ENCODE peak calls at places on chromosomes 2 and 18, in five cellular contexts. N is A549, S is H1, M is K562, X is GM12878. R is an unnamed sample.

GRCh38 chr2:5368263-5368662 is 323.9 kb upstream of the SOX11 start:
- DNase-seq in N (no peak), S (no peak), M (no peak), X (no peak), R (no peak)

GRCh38 chr2:83650897-83651296 is 808.2 kb downstream of the SUCLG1 start:
- DNase-seq in N (no peak), S (no peak), M (no peak), X (no peak), R (no peak)

GRCh38 chr2:43531251-43531650 is 64.6 kb downstream of the THADA start:
- DNase-seq in N (no peak), S (no peak), M (no peak), X (no peak), R (no peak)

GRCh38 chr2:101253013-101253712 is 477 bp downstream of the CNOT11 start:
- DNase-seq in N (peak), S (no peak), M (peak), X (no peak), R (no peak)

GRCh38 chr2:237154894-237155851 is 69.5 kb downstream of the COPS8 start:
- DNase-seq in N (no peak), S (no peak), M (no peak), X (peak), R (no peak)

GRCh38 chr2:239895116-239895515 is 130.0 kb downstream of the NDUFA10 start:
- DNase-seq in N (no peak), S (no peak), M (no peak), X (no peak), R (no peak)

GRCh38 chr2:100875516-100876230 is 55.7 kb downstream of the NPAS2 start:
- DNase-seq in N (no peak), S (no peak), M (no peak), X (no peak), R (peak)

GRCh38 chr2:229419158-229419557 is 148.1 kb upstream of the PID1 start:
- DNase-seq in N (no peak), S (no peak), M (no peak), X (no peak), R (no peak)

GRCh38 chr2:238108423-238109201 is 8.5 kb downstream of the ESPNL start:
- DNase-seq in N (no peak), S (peak), M (peak), X (peak), R (no peak)

GRCh38 chr2:16629044-16629443 is 36.6 kb downstream of the CYRIA start:
- DNase-seq in N (no peak), S (no peak), M (no peak), X (no peak), R (no peak)

GRCh38 chr2:127176371-127177311 is 43.5 kb downstream of the CYP27C1 start:
- DNase-seq in N (no peak), S (no peak), M (no peak), X (no peak), R (no peak)

GRCh38 chr18:58796205-58796604 is 68.5 kb upstream of the ZNF532 start:
- DNase-seq in N (no peak), S (no peak), M (no peak), X (no peak), R (no peak)

GRCh38 chr18:62999392-62999791 is 284.1 kb downstream of the PHLPP1 start:
- DNase-seq in N (peak), S (no peak), M (no peak), X (no peak), R (no peak)

GRCh38 chr18:54916507-54916906 is 42.8 kb downstream of the CCDC68 start:
- DNase-seq in N (no peak), S (no peak), M (no peak), X (no peak), R (no peak)

GRCh38 chr2:15640291-15640711 is 48.6 kb downstream of the DDX1 start:
- DNase-seq in N (no peak), S (no peak), M (peak), X (no peak), R (peak)

GRCh38 chr2:180553094-180553715 is 427.2 kb upstream of the UBE2E3 start:
- DNase-seq in N (no peak), S (no peak), M (no peak), X (no peak), R (no peak)

GRCh38 chr2:160338891-160339290 is 138.8 kb upstream of the ITGB6 start:
- DNase-seq in N (no peak), S (no peak), M (no peak), X (no peak), R (no peak)

GRCh38 chr2:165587335-165587938 is 117.9 kb downstream of the CSRNP3 start:
- DNase-seq in N (no peak), S (no peak), M (no peak), X (peak), R (no peak)

GRCh38 chr18:79465392-79465991 is 69.8 kb downstream of the NFATC1 start:
- DNase-seq in N (no peak), S (peak), M (no peak), X (peak), R (no peak)

GRCh38 chr18:61443311-61443710 is 110.1 kb downstream of the CDH20 start:
- DNase-seq in N (no peak), S (no peak), M (no peak), X (no peak), R (no peak)

GRCh38 chr2:226564667-226565066 is 235.0 kb downstream of the IRS1 start:
- DNase-seq in N (no peak), S (no peak), M (no peak), X (no peak), R (no peak)

GRCh38 chr2:33378551-33379220 is 97.8 kb upstream of the RASGRP3 start:
- DNase-seq in N (no peak), S (no peak), M (no peak), X (no peak), R (no peak)
- TF ChIP-seq CHD2 in N (no peak), S (no peak), M (no peak), X (no peak), R (no peak)

DNA sequence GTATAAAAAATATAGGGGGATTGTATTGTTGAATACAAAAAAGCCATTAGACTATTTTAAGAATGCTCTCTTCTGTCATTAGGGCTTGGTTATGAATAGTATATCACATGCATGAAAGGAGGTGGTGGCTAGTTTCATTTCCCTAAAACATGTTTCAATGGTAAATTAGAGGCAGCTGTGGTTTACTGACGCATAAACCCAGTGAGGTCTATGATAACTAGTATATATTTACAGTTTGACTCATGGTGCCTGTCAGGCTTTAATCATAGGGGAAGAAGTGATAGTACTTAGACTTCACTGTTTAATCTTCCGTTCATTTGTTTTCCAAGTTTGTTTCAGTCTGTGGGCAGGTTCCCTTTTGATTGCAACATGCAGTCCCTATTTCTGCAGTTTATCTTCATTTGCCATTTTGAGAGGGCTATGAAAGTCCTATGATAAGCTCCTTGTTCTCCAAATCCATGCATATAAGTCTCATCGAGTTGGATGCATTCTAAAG is 55.1 kb upstream of the MAP4K3 start:
- DNase-seq in N (peak), S (no peak), M (peak), X (peak), R (peak)
- H3K4me3 ChIP-seq in N (no peak), S (no peak), M (no peak), X (peak), R (no peak)

GRCh38 chr2:47028846-47029560 is 113.4 kb upstream of the MCFD2 start:
- DNase-seq in N (no peak), S (no peak), M (no peak), X (no peak), R (no peak)

GRCh38 chr2:47028171-47028570 is 112.6 kb upstream of the MCFD2 start:
- DNase-seq in N (no peak), S (no peak), M (no peak), X (no peak), R (no peak)

GRCh38 chr2:47031909-47032668 is 116.5 kb upstream of the MCFD2 start:
- DNase-seq in N (peak), S (no peak), M (no peak), X (no peak), R (no peak)

GRCh38 chr2:47032773-47033101 is 117.1 kb upstream of the MCFD2 start:
- DNase-seq in N (no peak), S (no peak), M (no peak), X (no peak), R (peak)

DNA sequence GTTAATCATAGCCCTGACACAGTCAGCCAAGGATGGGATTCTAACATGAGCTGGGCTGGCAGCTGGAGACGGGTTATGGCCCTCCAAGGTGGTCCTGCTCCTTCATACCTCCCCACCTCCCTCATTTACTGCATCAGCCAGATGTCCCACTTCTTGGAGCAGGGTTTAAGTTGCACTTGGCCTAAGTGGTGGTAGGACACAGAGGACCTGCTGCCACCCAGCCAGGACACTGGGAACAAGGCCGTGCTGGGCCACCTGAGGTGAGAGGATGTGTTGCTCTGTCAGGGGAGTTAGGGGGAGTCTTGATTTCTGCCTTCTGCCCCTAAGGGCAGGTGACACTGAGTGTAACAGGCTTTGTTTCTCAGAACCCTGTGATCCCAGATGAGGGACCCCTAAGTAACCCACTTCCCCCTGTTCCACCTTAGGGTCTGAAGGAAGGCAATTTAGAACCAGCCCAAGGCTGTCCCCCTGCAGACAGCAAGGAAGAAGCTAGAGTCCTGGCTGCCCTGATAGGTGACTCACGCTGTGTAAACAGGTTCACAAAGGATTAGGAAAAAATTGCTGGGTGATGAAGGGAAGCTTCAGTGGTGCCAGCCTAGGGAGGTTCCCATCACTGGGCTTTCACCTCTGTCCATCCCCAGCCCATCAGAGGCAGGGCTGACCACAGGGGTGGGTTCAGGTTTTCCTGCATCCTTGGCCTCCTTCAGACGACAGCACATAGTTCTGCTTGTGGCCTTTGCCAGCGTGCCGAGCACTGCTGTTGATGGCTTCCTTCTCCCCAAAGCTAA is 114.3 kb upstream of the MCFD2 start:
- DNase-seq in N (peak), S (no peak), M (no peak), X (no peak), R (peak)
- TF ChIP-seq CHD2 in N (no peak), S (no peak), M (no peak), X (no peak), R (no peak)

DNA sequence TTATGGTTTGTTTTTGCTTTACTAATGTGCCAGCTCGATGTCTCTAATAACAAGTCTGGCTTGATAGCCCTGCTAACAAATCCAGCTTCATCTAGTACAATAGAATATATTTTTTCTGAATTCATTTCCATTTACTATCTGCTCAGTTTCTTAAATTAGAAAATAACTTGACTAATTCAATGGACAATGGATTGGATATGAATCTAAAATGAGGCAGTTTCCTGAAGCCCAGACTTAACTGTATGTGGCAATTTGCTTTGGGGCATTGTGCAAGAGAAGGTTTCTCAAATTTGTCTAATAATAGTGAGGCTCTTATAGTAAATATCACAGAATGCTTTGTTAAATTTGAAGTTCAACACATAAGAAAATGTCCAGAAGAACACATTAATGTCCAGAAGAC is 25.8 kb downstream of the CALCRL start:
- DNase-seq in N (no peak), S (no peak), M (no peak), X (no peak), R (no peak)
- H3K4me3 ChIP-seq in N (no peak), S (no peak), M (no peak), X (no peak), R (no peak)

GRCh38 chr18:13437801-13438506 is 219.4 kb downstream of the LDLRAD4 start:
- DNase-seq in N (no peak), S (no peak), M (no peak), X (no peak), R (no peak)
- TF ChIP-seq CHD2 in N (no peak), S (no peak), M (no peak), X (no peak), R (no peak)

DNA sequence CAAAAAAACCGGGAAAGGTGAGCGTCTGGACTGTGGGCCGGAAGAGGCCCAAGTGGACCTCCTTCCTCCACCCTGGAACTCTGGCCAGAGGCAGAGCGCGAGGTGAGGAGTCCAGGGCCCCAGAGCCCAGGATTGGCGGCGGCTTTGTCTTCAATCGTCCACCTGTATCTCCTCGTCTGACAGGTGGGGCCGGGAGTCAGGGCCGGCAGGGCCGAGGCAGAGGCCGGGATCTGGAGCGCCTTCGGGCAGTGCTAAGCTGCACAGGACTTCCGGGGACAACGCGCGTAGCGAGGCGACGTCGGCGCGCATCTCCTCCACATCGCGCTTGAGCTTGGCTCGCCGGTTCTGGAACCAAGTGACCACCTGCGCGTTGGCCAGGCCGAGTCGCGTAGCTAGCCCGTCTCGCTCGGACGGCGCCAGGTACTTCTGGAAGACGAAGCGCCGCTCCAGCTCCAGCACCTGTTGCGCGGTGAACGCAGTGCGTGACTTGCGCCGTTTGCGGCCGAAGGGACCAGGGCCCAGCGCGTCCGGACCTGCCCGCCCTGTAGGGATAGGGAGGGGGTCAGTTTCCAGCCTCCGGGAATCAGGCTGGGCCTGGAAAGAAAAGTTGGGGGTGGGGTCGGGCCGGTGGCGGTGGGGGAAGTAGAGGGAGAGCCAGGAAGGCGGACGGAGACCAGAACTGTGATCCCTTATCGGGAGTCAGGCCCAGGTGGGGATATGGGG is 1.5 kb downstream of the LBX2 start:
- DNase-seq in N (no peak), S (peak), M (no peak), X (no peak), R (no peak)
- H3K4me3 ChIP-seq in N (no peak), S (peak), M (no peak), X (peak), R (peak)

GRCh38 chr2:20180676-20181648 is 44.0 kb downstream of the SDC1 start:
- DNase-seq in N (no peak), S (no peak), M (no peak), X (no peak), R (no peak)
- TF ChIP-seq CHD2 in N (no peak), S (no peak), M (no peak), X (no peak), R (no peak)

GRCh38 chr2:42049411-42050349 is 1.9 kb downstream of the PKDCC start:
- DNase-seq in N (no peak), S (no peak), M (no peak), X (no peak), R (no peak)
- H3K4me3 ChIP-seq in N (peak), S (peak), M (no peak), X (no peak), R (peak)

DNA sequence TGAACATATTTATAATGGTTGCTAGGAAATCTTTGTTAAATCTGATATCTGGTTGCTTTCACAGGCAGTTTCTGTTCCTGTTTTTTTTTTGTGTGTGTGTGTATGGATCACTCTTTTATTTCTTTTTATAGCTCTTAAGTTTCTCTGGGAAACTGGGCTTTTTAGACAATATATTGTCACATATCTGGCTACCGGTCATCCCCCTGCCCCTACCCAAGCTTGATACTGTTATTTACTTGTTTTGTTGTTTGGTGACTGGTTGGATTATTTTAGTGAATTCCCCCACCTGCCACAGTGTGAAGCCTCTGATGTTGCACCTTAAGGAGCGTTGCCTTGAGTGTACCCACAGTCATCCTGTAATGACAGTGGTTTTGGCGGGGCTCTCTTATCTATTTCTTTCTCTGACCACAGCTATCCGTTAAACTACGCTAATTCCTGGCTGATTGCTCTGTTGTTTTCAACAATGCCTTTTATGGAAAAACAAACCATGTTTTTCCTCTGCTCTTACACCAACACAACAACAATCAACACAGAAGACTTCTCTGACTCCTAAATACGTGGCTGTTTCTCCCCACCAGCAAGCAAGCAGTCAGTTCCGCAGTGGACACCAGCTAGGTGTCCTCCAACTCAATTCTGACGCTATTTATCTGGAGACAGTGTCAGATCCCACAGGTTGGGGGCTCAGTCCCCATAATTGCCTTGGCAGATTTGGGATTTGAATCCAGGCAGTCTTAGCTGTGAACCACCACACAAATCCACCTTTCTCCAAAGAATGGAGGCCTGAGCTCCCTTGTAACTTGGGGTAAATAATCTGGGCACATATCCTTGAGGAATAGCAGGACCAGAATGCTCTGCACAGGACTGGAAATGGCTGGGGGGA is 10.9 kb downstream of the GNLY start:
- DNase-seq in N (no peak), S (no peak), M (no peak), X (peak), R (no peak)
- TF ChIP-seq CHD2 in N (no peak), S (no peak), M (no peak), X (peak), R (no peak)

R was measured in HepG2.